ENCODE peak calls at places on chromosome 13, in seven cellular contexts. Q is Peyer's patch, C is gastrocnemius medialis, Y is AG04450, M is fibroblast of lung, V is heart left ventricle, F is testis. J is an unnamed sample.

GRCh38 chr13:79937311-79938243 is 403.3 kb downstream of the SPRY2 start:
- DNase-seq in Q (no peak), C (no peak), Y (no peak), M (no peak), V (no peak), F (no peak), J (no peak)

GRCh38 chr13:98050041-98050466 is 92.8 kb upstream of the FARP1 start:
- DNase-seq in Q (no peak), C (no peak), Y (no peak), M (peak), V (no peak), F (no peak), J (no peak)

GRCh38 chr13:42991892-42992584 is at the start of gene EPSTI1:
- DNase-seq in Q (peak), C (peak), Y (no peak), M (peak), V (peak), F (peak), J (peak)

GRCh38 chr13:33285420-33286124 is at the start of gene STARD13:
- DNase-seq in Q (peak), C (peak), Y (peak), M (peak), V (peak), F (peak), J (no peak)

GRCh38 chr13:22047082-22047784 is 376.4 kb downstream of the FGF9 start:
- DNase-seq in Q (no peak), C (no peak), Y (peak), M (peak), V (no peak), F (no peak), J (no peak)

GRCh38 chr13:34464011-34464410 is 478.1 kb upstream of the NBEA start:
- DNase-seq in Q (no peak), C (no peak), Y (no peak), M (no peak), V (no peak), F (no peak), J (no peak)

GRCh38 chr13:41554626-41555386 is 97.5 kb downstream of the RGCC start:
- DNase-seq in Q (peak), C (no peak), Y (no peak), M (no peak), V (no peak), F (no peak), J (no peak)

GRCh38 chr13:100280681-100281080 is 191.8 kb downstream of the PCCA start:
- DNase-seq in Q (no peak), C (no peak), Y (no peak), M (no peak), V (no peak), F (no peak), J (no peak)

GRCh38 chr13:36436811-36437210 is 4.5 kb downstream of the CCNA1 start:
- DNase-seq in Q (no peak), C (no peak), Y (no peak), M (no peak), V (no peak), F (no peak), J (no peak)

GRCh38 chr13:23620211-23620610 is 50.0 kb downstream of the TNFRSF19 start:
- DNase-seq in Q (no peak), C (no peak), Y (no peak), M (no peak), V (no peak), F (no peak), J (no peak)

GRCh38 chr13:23915308-23915707 is 18.0 kb upstream of the C1QTNF9B start:
- DNase-seq in Q (no peak), C (no peak), Y (no peak), M (no peak), V (no peak), F (no peak), J (peak)

GRCh38 chr13:82688400-82688999 is 1193.8 kb downstream of the SLITRK1 start:
- DNase-seq in Q (no peak), C (no peak), Y (no peak), M (peak), V (no peak), F (no peak), J (no peak)

GRCh38 chr13:42129033-42129432 is 80.6 kb downstream of the DGKH start:
- DNase-seq in Q (no peak), C (no peak), Y (no peak), M (no peak), V (no peak), F (no peak), J (no peak)

GRCh38 chr13:73722120-73722519 is 412.1 kb downstream of the KLF12 start:
- DNase-seq in Q (no peak), C (no peak), Y (peak), M (peak), V (no peak), F (no peak), J (no peak)

GRCh38 chr13:75473472-75473871 is 8.5 kb downstream of the TBC1D4 start:
- DNase-seq in Q (no peak), C (no peak), Y (no peak), M (peak), V (no peak), F (no peak), J (no peak)

GRCh38 chr13:103140001-103140671 is 73.9 kb upstream of the SLC10A2 start:
- DNase-seq in Q (no peak), C (no peak), Y (no peak), M (peak), V (no peak), F (no peak), J (peak)

GRCh38 chr13:113724780-113725315 is 34.2 kb upstream of the TMEM255B start:
- DNase-seq in Q (peak), C (peak), Y (no peak), M (peak), V (peak), F (peak), J (peak)

GRCh38 chr13:31223215-31223614 is 23.4 kb downstream of the B3GLCT start:
- DNase-seq in Q (no peak), C (no peak), Y (no peak), M (no peak), V (no peak), F (no peak), J (no peak)

GRCh38 chr13:98976941-98977340 is 923 bp downstream of the DOCK9 start:
- DNase-seq in Q (no peak), C (no peak), Y (no peak), M (no peak), V (no peak), F (no peak), J (no peak)

GRCh38 chr13:43846496-43846895 is 33.0 kb downstream of the CCDC122 start:
- DNase-seq in Q (no peak), C (no peak), Y (peak), M (peak), V (no peak), F (no peak), J (no peak)

GRCh38 chr13:35475131-35475959 is 1.1 kb downstream of the MAB21L1 start:
- DNase-seq in Q (peak), C (peak), Y (no peak), M (peak), V (peak), F (peak), J (peak)

GRCh38 chr13:64675256-64675892 is 2554.8 kb downstream of the PCDH9 start:
- DNase-seq in Q (no peak), C (no peak), Y (peak), M (peak), V (no peak), F (no peak), J (no peak)

GRCh38 chr13:28181413-28181812 is 43.1 kb downstream of the PAN3 start:
- DNase-seq in Q (no peak), C (no peak), Y (no peak), M (no peak), V (no peak), F (no peak), J (no peak)

GRCh38 chr13:94112731-94113130 is 366.8 kb downstream of the DCT start:
- DNase-seq in Q (no peak), C (no peak), Y (no peak), M (no peak), V (no peak), F (no peak), J (no peak)

GRCh38 chr13:69108486-69108885 is 999.1 kb upstream of the ATXN8OS start:
- DNase-seq in Q (no peak), C (no peak), Y (no peak), M (no peak), V (no peak), F (no peak), J (no peak)

GRCh38 chr13:28622286-28622685 is 36.6 kb upstream of the POMP start:
- DNase-seq in Q (peak), C (peak), Y (no peak), M (no peak), V (peak), F (peak), J (no peak)

GRCh38 chr13:28564030-28564429 is 69.1 kb upstream of the FLT1 start:
- DNase-seq in Q (peak), C (no peak), Y (no peak), M (no peak), V (no peak), F (no peak), J (no peak)

GRCh38 chr13:75704194-75704941 is 68.2 kb downstream of the LMO7 start:
- DNase-seq in Q (no peak), C (no peak), Y (peak), M (peak), V (no peak), F (no peak), J (no peak)

GRCh38 chr13:74070065-74070464 is 64.1 kb downstream of the KLF12 start:
- DNase-seq in Q (peak), C (no peak), Y (no peak), M (no peak), V (no peak), F (no peak), J (no peak)

GRCh38 chr13:93249259-93249917 is 22.8 kb downstream of the GPC6 start:
- DNase-seq in Q (no peak), C (no peak), Y (peak), M (peak), V (no peak), F (no peak), J (no peak)

GRCh38 chr13:61286148-61286745 is 129.4 kb downstream of the PCDH20 start:
- DNase-seq in Q (no peak), C (no peak), Y (no peak), M (no peak), V (no peak), F (no peak), J (peak)

GRCh38 chr13:23980160-23980551 is 82.9 kb upstream of the C1QTNF9B start:
- DNase-seq in Q (peak), C (peak), Y (peak), M (peak), V (peak), F (peak), J (peak)

GRCh38 chr13:44972956-44973581 is 16.2 kb downstream of the NUFIP1 start:
- DNase-seq in Q (no peak), C (no peak), Y (no peak), M (peak), V (no peak), F (no peak), J (no peak)

GRCh38 chr13:110308377-110309158 is 1.5 kb downstream of the COL4A2 start:
- DNase-seq in Q (peak), C (no peak), Y (no peak), M (peak), V (peak), F (peak), J (peak)

GRCh38 chr13:19644947-19645439 is 11.5 kb downstream of the MPHOSPH8 start:
- DNase-seq in Q (no peak), C (no peak), Y (no peak), M (no peak), V (no peak), F (no peak), J (no peak)

DNA sequence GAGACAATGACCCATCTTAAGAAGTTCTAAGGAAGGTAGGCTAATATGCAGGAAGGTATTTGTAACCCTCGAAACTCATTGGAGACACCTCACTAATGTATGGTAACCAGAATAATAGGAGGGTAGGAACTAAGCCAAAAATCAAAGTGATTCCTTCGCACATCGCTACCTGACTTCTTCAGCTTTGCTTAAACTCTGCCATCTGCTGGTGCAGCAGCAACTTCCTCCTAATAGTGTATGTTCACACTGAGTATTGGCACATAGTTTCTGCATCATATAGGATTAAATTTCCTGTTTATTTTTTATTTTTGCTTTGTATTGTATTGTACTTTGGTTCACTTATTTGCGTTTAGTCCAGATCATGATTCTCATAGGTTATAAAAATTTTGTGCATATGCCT is 676.2 kb downstream of the GPC5 start:
- DNase-seq in Q (no peak), C (no peak), Y (no peak), M (peak), V (no peak), F (peak), J (peak)
- TF ChIP-seq CTCF in Q (no peak), C (no peak), Y (peak), M (peak), V (peak), F (peak), J (peak)

DNA sequence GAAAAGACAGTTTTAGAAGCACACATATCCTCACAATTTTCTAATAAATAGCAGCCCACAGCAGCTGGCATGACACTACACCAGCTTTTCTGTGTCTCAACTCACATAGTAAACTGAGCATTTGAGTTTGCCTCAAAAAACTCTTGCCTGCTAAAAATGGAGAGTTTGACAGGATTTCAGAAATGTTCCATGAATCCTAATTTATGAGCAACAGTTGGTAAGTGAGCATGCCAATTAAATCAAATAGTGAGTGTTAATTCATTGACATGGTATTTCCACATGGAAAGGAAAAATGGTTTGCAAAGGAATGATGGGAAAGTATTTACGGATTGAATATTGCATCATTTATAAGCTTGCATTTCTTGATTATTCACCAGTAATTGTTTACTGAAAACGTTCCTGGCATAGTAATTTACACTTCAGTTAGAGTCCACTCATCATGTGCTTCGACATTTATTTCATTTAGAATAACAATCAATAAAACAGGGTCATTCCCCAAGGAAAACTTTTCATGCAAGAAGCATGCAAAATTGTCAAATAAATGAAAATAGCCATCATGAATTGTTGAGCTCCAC is 322.9 kb downstream of the EFNB2 start:
- DNase-seq in Q (no peak), C (no peak), Y (no peak), M (peak), V (no peak), F (no peak), J (no peak)
- H3K27ac ChIP-seq in Q (no peak), C (no peak), Y (no peak), M (no peak), V (no peak), F (no peak), J (no peak)

GRCh38 chr13:27128825-27129627 is 42.6 kb downstream of the USP12 start:
- DNase-seq in Q (no peak), C (no peak), Y (no peak), M (no peak), V (no peak), F (no peak), J (no peak)
- H3K4me3 ChIP-seq in Q (no peak), C (no peak), Y (no peak), M (no peak), V (no peak), F (no peak), J (no peak)

DNA sequence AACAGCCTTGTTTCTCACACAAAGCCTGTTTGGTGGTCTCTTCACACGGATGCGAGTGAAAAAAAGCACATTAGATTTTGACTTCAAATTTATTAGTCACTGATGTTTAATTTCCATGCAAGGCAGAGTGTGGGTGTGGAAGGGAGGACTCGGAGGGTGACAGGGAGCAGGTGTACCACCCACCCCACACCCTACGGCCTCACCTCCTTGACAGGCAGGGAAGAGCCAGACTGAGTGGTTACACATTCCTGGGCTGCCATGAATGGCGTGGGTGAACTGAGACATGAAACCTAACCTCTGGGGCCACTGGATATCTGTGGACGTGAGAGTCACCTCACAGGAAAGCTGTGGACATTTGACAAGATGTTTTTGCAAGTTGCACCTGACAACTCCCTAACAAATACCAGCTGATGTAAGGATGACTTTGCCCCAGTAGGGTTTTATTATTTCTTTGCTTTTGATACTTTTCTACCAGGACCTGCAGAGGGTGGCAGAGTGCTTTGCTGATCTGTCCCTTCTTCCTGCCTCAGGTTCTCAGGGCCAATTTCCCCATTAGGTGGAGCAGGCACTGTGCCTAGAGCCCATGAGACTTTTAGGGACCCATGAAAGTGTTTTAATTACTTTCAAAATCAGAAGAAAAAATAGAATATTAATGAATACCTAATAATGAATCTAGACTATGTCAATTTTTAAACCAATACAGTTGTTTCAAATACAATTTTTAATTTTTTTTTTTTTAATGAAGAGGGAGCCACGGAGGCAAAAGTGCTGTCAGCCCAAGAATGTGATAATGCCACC is 58.2 kb upstream of the CYSLTR2 start:
- DNase-seq in Q (peak), C (peak), Y (peak), M (peak), V (peak), F (peak), J (no peak)
- TF ChIP-seq CTCF in Q (peak), C (peak), Y (peak), M (peak), V (peak), F (peak), J (no peak)

DNA sequence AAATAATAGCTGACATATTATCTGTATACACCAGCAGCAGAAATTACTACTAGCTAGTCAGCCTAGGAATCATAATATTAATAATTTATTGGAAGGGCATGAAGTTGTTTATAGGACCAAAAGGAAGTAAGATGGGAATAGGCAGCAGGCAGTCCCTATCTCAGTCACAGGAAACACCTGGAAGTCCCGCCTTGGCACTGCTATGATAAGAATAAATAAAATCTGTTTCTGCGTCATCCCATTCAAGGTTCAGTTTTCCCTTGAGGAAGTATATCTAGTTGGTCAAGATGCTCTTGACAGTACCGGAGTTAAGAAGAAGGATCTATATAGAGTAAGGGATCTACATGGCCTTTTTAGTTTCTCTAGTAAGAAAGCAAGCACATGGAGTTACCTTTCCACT is 830.8 kb downstream of the DIAPH3 start:
- DNase-seq in Q (no peak), C (no peak), Y (no peak), M (no peak), V (no peak), F (no peak), J (no peak)
- H3K27ac ChIP-seq in Q (no peak), C (no peak), Y (no peak), M (no peak), V (no peak), F (no peak), J (no peak)

GRCh38 chr13:91399189-91400093 is 1.0 kb downstream of the GPC5 start:
- DNase-seq in Q (no peak), C (no peak), Y (no peak), M (no peak), V (no peak), F (peak), J (no peak)
- H3K4me3 ChIP-seq in Q (peak), C (peak), Y (peak), M (no peak), V (peak), F (peak), J (peak)